ENCODE peak calls at places on chromosomes 5 and 9, in four cellular contexts. Z is Panc1, S is lower leg skin, G is NCI-H510A treated with DMSO at 0.1 percent for 48 hours. Q is an unnamed sample.

GRCh38 chr5:58143757-58144156 is 316.1 kb downstream of the PLK2 start:
- DNase-seq in Z (no peak), S (no peak), G (no peak), Q (no peak)

GRCh38 chr5:174159327-174160247 is 114.1 kb downstream of the NSG2 start:
- DNase-seq in Z (no peak), S (peak), G (no peak), Q (no peak)

GRCh38 chr5:177297922-177298321 is 5.6 kb downstream of the RAB24 start:
- DNase-seq in Z (no peak), S (no peak), G (no peak), Q (no peak)

GRCh38 chr9:94663139-94663538 is 23.8 kb upstream of the FBP1 start:
- DNase-seq in Z (no peak), S (no peak), G (peak), Q (no peak)

GRCh38 chr9:98709968-98710965 is 1.5 kb upstream of the GABBR2 start:
- DNase-seq in Z (no peak), S (peak), G (no peak), Q (no peak)

GRCh38 chr9:111481885-111482636 is 2.1 kb downstream of the ECPAS start:
- DNase-seq in Z (no peak), S (no peak), G (peak), Q (no peak)

GRCh38 chr5:41071975-41072374 is 833 bp upstream of the MROH2B start:
- DNase-seq in Z (no peak), S (no peak), G (no peak), Q (no peak)

GRCh38 chr9:131405429-131405828 is 11.5 kb downstream of the PRRC2B start:
- DNase-seq in Z (no peak), S (no peak), G (no peak), Q (peak)

GRCh38 chr9:36169166-36169565 is at the start of gene CCIN:
- DNase-seq in Z (no peak), S (no peak), G (peak), Q (no peak)

GRCh38 chr9:133772581-133772980 is 34.4 kb upstream of the SARDH start:
- DNase-seq in Z (no peak), S (no peak), G (no peak), Q (no peak)

GRCh38 chr5:88401671-88402070 is 133.0 kb upstream of the TMEM161B start:
- DNase-seq in Z (no peak), S (no peak), G (no peak), Q (no peak)

Q was measured in NT2/D1.